ENCODE peak calls at places on chromosomes 13 and 19, in eight cellular contexts. M is GM04504; Z is central memory CD4-positive, alpha-beta T cell; H is OCI-LY7; P is tibial nerve; W is ovary; K is left lung; Q is stimulated activated CD8-positive, alpha-beta memory T cell treated with anti-CD3 and anti-CD28 coated beads, Interleukin-15, amount 100 ng/mL, for 4 hours. X is an unnamed sample.

GRCh38 chr19:4566402-4567051 is 7.0 kb upstream of the SEMA6B start:
- DNase-seq in M (no peak), Z (no peak), H (no peak), P (no peak), W (no peak), K (no peak), Q (no peak), X (no peak)

GRCh38 chr13:84844473-84844872 is 954.7 kb downstream of the SLITRK6 start:
- DNase-seq in M (no peak), Z (no peak), H (peak), P (no peak), W (no peak), K (no peak), Q (no peak), X (no peak)

GRCh38 chr13:106536244-106537034 is 977 bp upstream of the EFNB2 start:
- DNase-seq in M (peak), Z (peak), H (peak), P (peak), W (peak), K (peak), Q (peak), X (peak)

GRCh38 chr13:85236431-85236830 is 562.8 kb downstream of the SLITRK6 start:
- DNase-seq in M (no peak), Z (no peak), H (no peak), P (no peak), W (no peak), K (no peak), Q (no peak), X (no peak)

GRCh38 chr19:7690779-7691258 is 10.2 kb downstream of the TRAPPC5 start:
- DNase-seq in M (no peak), Z (no peak), H (no peak), P (no peak), W (no peak), K (no peak), Q (no peak), X (no peak)

GRCh38 chr19:47704024-47704423 is 9.2 kb upstream of the EHD2 start:
- DNase-seq in M (no peak), Z (no peak), H (no peak), P (no peak), W (no peak), K (no peak), Q (no peak), X (no peak)

GRCh38 chr19:39413269-39413902 is 917 bp downstream of the PLEKHG2 start:
- DNase-seq in M (no peak), Z (no peak), H (peak), P (no peak), W (peak), K (peak), Q (no peak), X (no peak)

GRCh38 chr19:58150328-58150921 is at the start of gene ZNF329:
- DNase-seq in M (peak), Z (peak), H (peak), P (peak), W (peak), K (peak), Q (peak), X (no peak)

GRCh38 chr19:32471095-32471494 is 65.5 kb downstream of the DPY19L3 start:
- DNase-seq in M (no peak), Z (no peak), H (no peak), P (no peak), W (no peak), K (no peak), Q (no peak), X (no peak)

GRCh38 chr13:19845758-19846157 is 17.7 kb downstream of the ZMYM5 start:
- DNase-seq in M (peak), Z (no peak), H (no peak), P (no peak), W (peak), K (no peak), Q (no peak), X (no peak)

GRCh38 chr13:28071424-28071823 is 29.0 kb downstream of the FLT3 start:
- DNase-seq in M (no peak), Z (no peak), H (no peak), P (no peak), W (no peak), K (no peak), Q (no peak), X (no peak)

GRCh38 chr13:45280751-45281634 is 60.0 kb downstream of the TPT1 start:
- DNase-seq in M (peak), Z (no peak), H (peak), P (peak), W (peak), K (peak), Q (peak), X (no peak)

GRCh38 chr13:52374873-52375411 is 31.0 kb downstream of the THSD1 start:
- DNase-seq in M (no peak), Z (no peak), H (no peak), P (no peak), W (no peak), K (no peak), Q (no peak), X (no peak)

GRCh38 chr13:91331047-91331915 is 16.2 kb upstream of the MIR17HG start:
- DNase-seq in M (no peak), Z (no peak), H (no peak), P (no peak), W (no peak), K (no peak), Q (no peak), X (no peak)

GRCh38 chr13:110226051-110226562 is 80.8 kb downstream of the COL4A1 start:
- DNase-seq in M (no peak), Z (no peak), H (no peak), P (no peak), W (no peak), K (no peak), Q (no peak), X (no peak)

GRCh38 chr19:31875550-31875949 is 469.9 kb upstream of the ZNF507 start:
- DNase-seq in M (no peak), Z (no peak), H (no peak), P (no peak), W (no peak), K (no peak), Q (no peak), X (no peak)

GRCh38 chr19:2602391-2603181 is 99.9 kb downstream of the GNG7 start:
- DNase-seq in M (peak), Z (no peak), H (no peak), P (peak), W (peak), K (no peak), Q (no peak), X (no peak)

GRCh38 chr13:31240921-31241320 is 41.1 kb downstream of the B3GLCT start:
- DNase-seq in M (no peak), Z (no peak), H (no peak), P (no peak), W (no peak), K (no peak), Q (no peak), X (no peak)

GRCh38 chr19:54339646-54340358 is 840 bp upstream of the LILRA4 start:
- DNase-seq in M (no peak), Z (no peak), H (no peak), P (no peak), W (no peak), K (no peak), Q (no peak), X (no peak)

GRCh38 chr19:6464070-6464873 is at the start of gene CRB3:
- DNase-seq in M (no peak), Z (peak), H (no peak), P (no peak), W (no peak), K (peak), Q (no peak), X (no peak)

GRCh38 chr13:97030705-97031452 is 36.6 kb upstream of the OXGR1 start:
- DNase-seq in M (no peak), Z (no peak), H (no peak), P (no peak), W (no peak), K (no peak), Q (no peak), X (no peak)

GRCh38 chr19:30029721-30030510 is 87.9 kb downstream of the URI1 start:
- DNase-seq in M (peak), Z (no peak), H (no peak), P (no peak), W (no peak), K (no peak), Q (no peak), X (no peak)

GRCh38 chr19:39444598-39445257 is 654 bp upstream of the SUPT5H start:
- DNase-seq in M (no peak), Z (no peak), H (no peak), P (no peak), W (no peak), K (no peak), Q (no peak), X (no peak)

GRCh38 chr19:56942749-56943148 is 102.2 kb upstream of the PEG3 start:
- DNase-seq in M (no peak), Z (peak), H (peak), P (no peak), W (peak), K (peak), Q (no peak), X (no peak)

GRCh38 chr19:8335343-8336071 is 7.6 kb downstream of the KANK3 start:
- DNase-seq in M (no peak), Z (no peak), H (no peak), P (no peak), W (no peak), K (no peak), Q (no peak), X (no peak)